ENCODE peak calls at places on chromosomes 16 and 17, in eight cellular contexts. P is fibroblast of mammary gland, C is cardiac fibroblast, S is fibroblast of pulmonary artery, R is adrenal gland, V is small intestine, X is HCT116, F is breast epithelium. L is an unnamed sample.

GRCh38 chr16:52316241-52316640 is 230.7 kb downstream of the TOX3 start:
- DNase-seq in X (no peak), R (no peak), V (peak), C (no peak), F (no peak), S (no peak), P (no peak), L (no peak)

GRCh38 chr16:2745961-2746360 is 6.5 kb upstream of the SRRM2 start:
- DNase-seq in V (no peak), S (no peak), X (no peak), C (no peak), F (no peak), P (no peak), R (no peak), L (no peak)

GRCh38 chr16:6695666-6696065 is 637.0 kb upstream of the RBFOX1 start:
- DNase-seq in R (no peak), V (no peak), C (no peak), P (no peak), X (no peak), S (no peak), F (no peak), L (no peak)

GRCh38 chr16:28924399-28924761 is 658 bp downstream of the RABEP2 start:
- DNase-seq in R (no peak), C (no peak), P (no peak), X (no peak), V (no peak), S (no peak), F (no peak), L (no peak)

GRCh38 chr17:77506371-77506991 is 365.7 kb downstream of the SEC14L1 start:
- DNase-seq in P (no peak), V (no peak), X (no peak), S (no peak), R (no peak), C (no peak), F (no peak), L (no peak)

GRCh38 chr16:88287219-88287618 is 95.5 kb upstream of the ZNF469 start:
- DNase-seq in R (peak), V (peak), P (peak), C (peak), F (no peak), X (peak), S (peak), L (no peak)

GRCh38 chr17:57125866-57126265 is 40.8 kb downstream of the AKAP1 start:
- DNase-seq in P (no peak), C (no peak), F (no peak), S (no peak), R (no peak), V (no peak), X (no peak), L (no peak)

GRCh38 chr17:60134396-60135159 is 15.2 kb upstream of the CA4 start:
- DNase-seq in C (peak), F (no peak), R (no peak), X (no peak), S (peak), V (no peak), P (peak), L (no peak)

GRCh38 chr16:85898521-85899442 is at the start of gene IRF8:
- DNase-seq in R (peak), S (peak), F (no peak), X (no peak), P (no peak), V (peak), C (peak), L (no peak)

GRCh38 chr17:72792771-72793170 is 299.7 kb downstream of the SLC39A11 start:
- DNase-seq in V (no peak), R (no peak), F (no peak), C (no peak), S (no peak), P (no peak), X (no peak), L (no peak)

GRCh38 chr17:74442670-74443515 is 11.0 kb downstream of the GPRC5C start:
- DNase-seq in X (peak), C (peak), V (peak), S (peak), P (peak), R (peak), F (peak), L (no peak)

GRCh38 chr16:58425245-58425644 is 33.0 kb downstream of the GINS3 start:
- DNase-seq in S (no peak), V (no peak), F (no peak), P (no peak), R (no peak), X (no peak), C (no peak), L (no peak)

GRCh38 chr17:28045304-28045703 is 2.8 kb downstream of the NLK start:
- DNase-seq in C (no peak), F (no peak), R (no peak), P (no peak), X (no peak), V (no peak), S (no peak), L (no peak)

GRCh38 chr17:39209317-39210092 is 9.4 kb downstream of the RPL19 start:
- DNase-seq in C (peak), F (peak), R (peak), P (peak), V (no peak), S (peak), X (no peak), L (no peak)

GRCh38 chr16:57958544-57958943 is 12.4 kb downstream of the CNGB1 start:
- DNase-seq in S (no peak), C (no peak), P (no peak), F (no peak), V (no peak), X (no peak), R (no peak), L (no peak)

GRCh38 chr17:73743802-73744201 is 99.6 kb upstream of the SDK2 start:
- DNase-seq in X (no peak), S (no peak), V (peak), C (no peak), R (no peak), F (no peak), P (no peak), L (no peak)

GRCh38 chr16:79599837-79600635 is 501 bp downstream of the MAF start:
- DNase-seq in S (peak), X (no peak), P (no peak), F (peak), V (peak), C (no peak), R (peak), L (no peak)

GRCh38 chr16:25411376-25412081 is 153.9 kb upstream of the ZKSCAN2 start:
- DNase-seq in P (no peak), S (no peak), X (no peak), F (no peak), C (no peak), V (no peak), R (no peak), L (no peak)

GRCh38 chr17:39663688-39664580 is 1.2 kb upstream of the TCAP start:
- DNase-seq in C (no peak), R (peak), P (no peak), X (peak), F (no peak), S (no peak), V (peak), L (no peak)

GRCh38 chr17:48100591-48101011 is 677 bp downstream of the CBX1 start:
- DNase-seq in S (peak), V (peak), R (peak), P (peak), C (peak), X (peak), F (peak), L (no peak)

GRCh38 chr16:70696952-70697600 is 11.2 kb upstream of the MTSS2 start:
- DNase-seq in X (no peak), S (no peak), C (no peak), P (no peak), V (peak), R (no peak), F (peak), L (no peak)

GRCh38 chr17:72119963-72120877 is 600 bp upstream of the SOX9 start:
- DNase-seq in V (peak), R (peak), S (peak), F (peak), P (peak), C (peak), X (peak), L (no peak)

GRCh38 chr17:81365148-81365600 is 30.1 kb upstream of the BAHCC1 start:
- DNase-seq in X (peak), C (peak), V (peak), S (peak), P (peak), R (peak), F (peak), L (no peak)

GRCh38 chr17:29622337-29623282 is at the start of gene CORO6:
- DNase-seq in P (no peak), X (no peak), F (no peak), C (peak), V (peak), S (peak), R (no peak), L (no peak)

GRCh38 chr17:39461911-39462641 is 790 bp downstream of the CDK12 start:
- DNase-seq in S (no peak), X (no peak), P (peak), C (peak), R (peak), V (peak), F (no peak), L (no peak)

GRCh38 chr17:70588003-70588402 is 418.7 kb downstream of the KCNJ2 start:
- DNase-seq in F (no peak), C (peak), X (no peak), P (peak), V (no peak), R (no peak), S (no peak), L (no peak)

GRCh38 chr17:47829870-47830269 is 1.5 kb downstream of the MRPL10 start:
- DNase-seq in X (no peak), R (no peak), F (no peak), S (no peak), V (peak), C (no peak), P (no peak), L (no peak)

GRCh38 chr17:27491713-27492190 is 35.5 kb downstream of the KSR1 start:
- DNase-seq in V (no peak), P (no peak), X (no peak), R (no peak), F (no peak), C (no peak), S (no peak), L (no peak)

GRCh38 chr17:6489016-6489550 is 44.8 kb downstream of the PIMREG start:
- DNase-seq in R (no peak), V (no peak), F (no peak), X (no peak), P (no peak), S (no peak), C (no peak), L (no peak)

GRCh38 chr17:2259769-2260536 is 43.6 kb downstream of the SMG6 start:
- DNase-seq in P (peak), S (peak), R (no peak), F (no peak), C (peak), V (no peak), X (no peak), L (no peak)

GRCh38 chr17:18066866-18067265 is 20.9 kb upstream of the DRG2 start:
- DNase-seq in P (peak), F (no peak), V (no peak), C (no peak), X (no peak), R (no peak), S (no peak), L (no peak)

GRCh38 chr17:73278465-73279453 is 17.1 kb upstream of the CPSF4L start:
- DNase-seq in V (peak), F (peak), R (peak), P (no peak), X (no peak), S (peak), C (peak), L (no peak)

GRCh38 chr16:69932691-69933392 is 18.3 kb upstream of the CLEC18A start:
- DNase-seq in V (no peak), S (no peak), P (no peak), F (no peak), X (no peak), C (no peak), R (peak), L (no peak)

GRCh38 chr16:27325736-27326135 is 12.0 kb downstream of the IL4R start:
- DNase-seq in V (no peak), P (no peak), S (no peak), F (no peak), R (no peak), X (no peak), C (no peak), L (no peak)

GRCh38 chr16:27327586-27327915 is 13.8 kb downstream of the IL4R start:
- DNase-seq in X (no peak), S (no peak), C (no peak), R (no peak), V (no peak), F (no peak), P (no peak), L (no peak)

GRCh38 chr16:27328937-27329336 is 15.2 kb downstream of the IL4R start:
- DNase-seq in X (no peak), R (no peak), V (no peak), C (no peak), P (no peak), F (no peak), S (no peak), L (no peak)

GRCh38 chr16:27326251-27326650 is 12.5 kb downstream of the IL4R start:
- DNase-seq in X (no peak), V (no peak), S (no peak), F (no peak), C (no peak), P (no peak), R (no peak), L (no peak)

GRCh38 chr16:27326738-27327585 is 13.2 kb downstream of the IL4R start:
- DNase-seq in R (peak), F (peak), P (peak), S (peak), V (peak), X (peak), C (peak), L (peak)
- H3K4me3 ChIP-seq in R (no peak), F (peak), P (no peak), S (no peak), V (no peak), X (peak), C (no peak), L (peak)

DNA sequence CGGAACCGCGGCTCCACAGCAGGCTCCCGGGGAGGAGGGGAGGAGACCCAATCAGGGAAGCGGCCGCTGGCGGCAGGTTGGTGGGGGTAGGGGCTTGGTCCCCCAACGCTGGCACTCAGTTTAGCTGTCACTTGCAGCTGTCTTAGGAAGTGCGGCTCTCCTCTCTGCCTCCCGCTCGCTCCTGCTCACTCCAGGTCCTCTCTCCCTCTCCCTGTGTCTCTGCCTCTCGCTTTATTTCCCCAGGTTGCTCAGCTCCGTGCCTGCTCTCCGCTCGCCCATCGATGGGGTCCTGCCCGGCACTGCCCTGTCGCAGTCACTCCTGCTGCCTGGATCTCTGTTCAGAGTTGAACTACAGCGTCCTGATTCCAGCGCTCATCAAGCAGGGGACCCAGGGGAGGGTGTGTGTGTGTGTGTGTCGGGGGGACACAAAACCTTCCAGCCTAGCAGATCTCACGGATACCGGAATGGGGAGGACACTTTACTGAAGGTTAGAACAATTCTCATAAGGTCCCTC is 145.6 kb downstream of the ENGASE start:
- DNase-seq in V (no peak), F (no peak), S (no peak), X (no peak), R (no peak), C (no peak), P (no peak), L (no peak)
- H3K4me3 ChIP-seq in V (no peak), F (no peak), S (no peak), X (no peak), R (no peak), C (no peak), P (no peak), L (no peak)

DNA sequence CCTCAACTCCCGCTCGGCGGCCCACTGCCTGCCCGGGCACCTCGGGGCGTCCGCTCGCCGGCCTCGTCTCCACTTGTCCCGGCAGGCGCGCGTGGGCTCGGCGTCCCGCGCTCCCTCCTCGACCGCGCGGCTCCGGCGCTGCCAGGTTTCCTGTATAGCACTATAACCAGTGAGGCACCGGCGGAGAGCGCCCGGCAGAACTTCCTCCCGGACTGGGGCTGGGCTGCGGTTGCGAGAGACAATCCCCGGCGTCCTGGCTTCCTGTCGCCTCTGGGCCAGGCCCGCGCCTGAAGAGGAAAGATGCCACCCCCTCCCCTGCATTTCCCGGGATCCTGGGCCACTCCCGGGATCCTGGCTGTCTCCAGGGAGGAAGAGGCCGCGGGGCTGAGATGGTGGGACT is 119.3 kb upstream of the SMURF2 start:
- DNase-seq in X (no peak), F (peak), S (no peak), C (peak), P (no peak), R (peak), V (peak), L (no peak)
- H3K4me3 ChIP-seq in X (peak), F (peak), S (no peak), C (no peak), P (no peak), R (no peak), V (no peak), L (peak)

DNA sequence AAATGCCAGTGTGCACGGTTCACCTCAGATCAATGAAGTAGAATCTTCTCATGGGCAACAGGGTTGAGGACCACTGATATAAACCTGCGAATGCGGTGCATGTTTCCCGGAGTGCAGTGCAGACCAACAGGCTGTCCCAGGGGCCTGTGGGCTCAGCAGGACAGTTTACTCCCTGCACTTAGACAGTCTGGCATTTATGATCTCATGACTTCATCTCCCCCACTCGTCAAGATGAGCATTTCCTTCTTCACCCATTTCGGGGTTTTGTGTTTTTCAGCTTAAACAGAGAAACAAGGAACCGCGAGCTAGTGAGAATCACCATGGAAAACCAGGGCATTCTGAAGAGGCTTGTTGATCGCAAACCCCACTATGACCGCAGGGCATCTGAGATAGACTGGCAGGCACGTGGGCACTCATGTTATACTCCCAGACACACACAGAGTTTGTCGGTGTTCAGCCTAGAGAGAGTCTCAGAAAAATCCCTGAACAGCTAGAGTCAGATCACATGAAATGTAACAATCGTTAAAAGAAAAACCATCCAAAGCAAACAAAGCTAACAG is 2.7 kb downstream of the CFAP97D1 start:
- DNase-seq in X (no peak), R (no peak), S (no peak), P (no peak), F (no peak), C (no peak), V (no peak), L (no peak)
- H3K4me3 ChIP-seq in X (no peak), R (no peak), S (no peak), P (no peak), F (no peak), C (no peak), V (no peak), L (no peak)

L was measured in esophagus squamous epithelium.